ENCODE peak calls at places on chromosomes 1 and 21, in nine cellular contexts. I, X, F, O, G, P, Q, Y and K are unnamed samples.

GRCh38 chr1:112099979-112100378 is 110.5 kb upstream of the KCND3 start:
- ATAC-seq in X (no peak), P (no peak), Q (no peak), I (no peak), Y (no peak), F (no peak), O (no peak), G (no peak), K (no peak)

GRCh38 chr1:157782946-157783345 is 6.0 kb upstream of the FCRL2 start:
- ATAC-seq in G (no peak), P (no peak), O (no peak), F (no peak), X (no peak), I (no peak), Q (no peak), Y (no peak), K (no peak)

GRCh38 chr21:34582506-34583150 is 32.3 kb downstream of the RCAN1 start:
- ATAC-seq in X (peak; percentile 94), O (peak; percentile 71), F (no peak), I (peak; percentile 69), P (peak; percentile 95), G (peak; percentile 76), Q (peak; percentile 67), Y (peak; percentile 78), K (peak; percentile 75)

GRCh38 chr1:42189931-42190853 is 25.6 kb upstream of the GUCA2A start:
- ATAC-seq in X (no peak), Y (no peak), O (no peak), F (no peak), G (no peak), Q (no peak), I (no peak), P (no peak), K (no peak)

GRCh38 chr1:212129781-212130180 is 94.2 kb downstream of the DTL start:
- ATAC-seq in Y (no peak), I (no peak), P (no peak), O (no peak), Q (no peak), F (no peak), X (no peak), G (no peak), K (no peak)

GRCh38 chr1:23521588-23521987 is 9.4 kb downstream of the E2F2 start:
- ATAC-seq in X (no peak), P (no peak), Q (no peak), F (peak; percentile 49), O (no peak), I (no peak), G (no peak), Y (no peak), K (no peak)

GRCh38 chr21:46194374-46195334 is 10.4 kb upstream of the SPATC1L start:
- ATAC-seq in X (no peak), G (no peak), Y (no peak), O (no peak), F (no peak), P (no peak), I (no peak), Q (no peak), K (no peak)

GRCh38 chr1:172993640-172994039 is 57.1 kb downstream of the TNFSF18 start:
- ATAC-seq in P (no peak), F (no peak), Q (no peak), I (no peak), Y (no peak), G (no peak), X (no peak), O (no peak), K (no peak)

GRCh38 chr1:148355976-148356375 is 127.1 kb downstream of the PPIAL4G start:
- ATAC-seq in I (no peak), F (no peak), Y (no peak), G (no peak), X (peak; percentile 29), O (no peak), Q (no peak), P (no peak), K (no peak)

GRCh38 chr1:184531296-184531695 is 144.5 kb downstream of the C1orf21 start:
- ATAC-seq in G (no peak), I (no peak), P (no peak), X (no peak), Q (no peak), F (no peak), O (no peak), Y (no peak), K (no peak)

GRCh38 chr1:209383907-209384709 is 199.4 kb upstream of the CAMK1G start:
- ATAC-seq in I (no peak), Y (no peak), Q (no peak), X (peak; percentile 36), F (no peak), P (no peak), G (no peak), O (no peak), K (no peak)

GRCh38 chr1:160971618-160972056 is 17.0 kb upstream of the ITLN2 start:
- ATAC-seq in Q (peak; percentile 100), I (no peak), F (no peak), G (peak; percentile 99), P (peak; percentile 93), X (no peak), Y (no peak), O (no peak), K (peak; percentile 95)

GRCh38 chr1:165420655-165421054 is 24.3 kb downstream of the RXRG start:
- ATAC-seq in P (no peak), Q (no peak), X (no peak), F (no peak), G (no peak), Y (no peak), I (no peak), O (no peak), K (no peak)

GRCh38 chr1:204450461-204451257 is 39.0 kb upstream of the PPP1R15B start:
- ATAC-seq in O (peak; percentile 85), I (peak; percentile 75), Q (no peak), X (peak; percentile 78), Y (peak; percentile 82), F (no peak), P (no peak), G (no peak), K (no peak)

GRCh38 chr1:180380259-180381183 is 121.9 kb downstream of the ACBD6 start:
- ATAC-seq in Q (peak; percentile 77), G (peak; percentile 72), O (no peak), F (no peak), I (no peak), P (no peak), Y (no peak), X (no peak), K (no peak)

GRCh38 chr1:15007842-15008241 is 145.7 kb upstream of the TMEM51 start:
- ATAC-seq in F (no peak), P (no peak), Y (no peak), X (no peak), O (peak; percentile 36), I (peak; percentile 62), G (no peak), Q (no peak), K (no peak)

GRCh38 chr1:26278835-26279597 is 870 bp upstream of the SH3BGRL3 start:
- ATAC-seq in Y (peak; percentile 34), I (peak; percentile 3), P (no peak), F (peak; percentile 0), Q (peak; percentile 31), G (peak; percentile 41), O (peak; percentile 5), X (peak; percentile 8), K (peak; percentile 21)

GRCh38 chr1:27330786-27331185 is 8.8 kb downstream of the TMEM222 start:
- ATAC-seq in F (no peak), G (no peak), Y (no peak), O (no peak), X (no peak), P (no peak), I (no peak), Q (no peak), K (no peak)